ENCODE peak calls at places on chromosomes 11 and 22, in four cellular contexts. One of them, this sample, is unnamed.

GRCh38 chr11:112267188-112267591 is 6.5 kb upstream of the PLET1 start:
- DNase-seq in gastrocnemius medialis: no peak
- DNase-seq in upper lobe of right lung: no peak
- DNase-seq in aorta: no peak
- DNase-seq in this sample: no peak

GRCh38 chr11:55571828-55572227 is at the start of gene OR4C16:
- DNase-seq in aorta: no peak
- DNase-seq in gastrocnemius medialis: no peak
- DNase-seq in upper lobe of right lung: no peak
- DNase-seq in this sample: no peak

GRCh38 chr11:958101-958500 is 32.4 kb downstream of the AP2A2 start:
- DNase-seq in gastrocnemius medialis: no peak
- DNase-seq in aorta: no peak
- DNase-seq in upper lobe of right lung: no peak
- DNase-seq in this sample: no peak

GRCh38 chr11:4393209-4394196 is at the start of gene TRIM21:
- DNase-seq in gastrocnemius medialis: peak
- DNase-seq in upper lobe of right lung: peak
- DNase-seq in aorta: peak
- DNase-seq in this sample: peak

GRCh38 chr11:117588166-117588810 is 208.7 kb downstream of the DSCAML1 start:
- DNase-seq in aorta: no peak
- DNase-seq in upper lobe of right lung: no peak
- DNase-seq in gastrocnemius medialis: no peak
- DNase-seq in this sample: no peak

GRCh38 chr11:13776134-13776815 is 107.8 kb downstream of the FAR1 start:
- DNase-seq in gastrocnemius medialis: no peak
- DNase-seq in upper lobe of right lung: no peak
- DNase-seq in aorta: no peak
- DNase-seq in this sample: no peak

GRCh38 chr11:19121646-19122045 is 4.7 kb downstream of the ZDHHC13 start:
- DNase-seq in upper lobe of right lung: no peak
- DNase-seq in gastrocnemius medialis: no peak
- DNase-seq in aorta: no peak
- DNase-seq in this sample: no peak

GRCh38 chr11:57428643-57429042 is 1.7 kb upstream of the SLC43A3 start:
- DNase-seq in gastrocnemius medialis: no peak
- DNase-seq in aorta: no peak
- DNase-seq in upper lobe of right lung: no peak
- DNase-seq in this sample: no peak

GRCh38 chr11:119478711-119479285 is 55.8 kb upstream of the THY1 start:
- DNase-seq in aorta: peak
- DNase-seq in upper lobe of right lung: no peak
- DNase-seq in gastrocnemius medialis: no peak
- DNase-seq in this sample: no peak

GRCh38 chr11:66022401-66023185 is 3.7 kb downstream of the CATSPER1 start:
- DNase-seq in upper lobe of right lung: peak
- DNase-seq in gastrocnemius medialis: peak
- DNase-seq in aorta: peak
- DNase-seq in this sample: peak

GRCh38 chr22:48414662-48415061 is 1413.0 kb downstream of the BRD1 start:
- DNase-seq in upper lobe of right lung: peak
- DNase-seq in aorta: no peak
- DNase-seq in gastrocnemius medialis: no peak
- DNase-seq in this sample: no peak

GRCh38 chr22:27377901-27378300 is 423.7 kb downstream of the MN1 start:
- DNase-seq in upper lobe of right lung: no peak
- DNase-seq in aorta: no peak
- DNase-seq in gastrocnemius medialis: no peak
- DNase-seq in this sample: no peak

GRCh38 chr11:79087238-79087956 is 353.4 kb downstream of the TENM4 start:
- DNase-seq in gastrocnemius medialis: no peak
- DNase-seq in aorta: no peak
- DNase-seq in upper lobe of right lung: no peak
- DNase-seq in this sample: no peak

GRCh38 chr11:124673333-124674167 is at the start of the genes SIAE and SPA17:
- DNase-seq in gastrocnemius medialis: peak
- DNase-seq in upper lobe of right lung: peak
- DNase-seq in aorta: peak
- DNase-seq in this sample: peak

GRCh38 chr11:67572747-67573419 is 10.7 kb upstream of the GSTP1 start:
- DNase-seq in gastrocnemius medialis: peak
- DNase-seq in aorta: no peak
- DNase-seq in upper lobe of right lung: peak
- DNase-seq in this sample: no peak

GRCh38 chr11:123719452-123719851 is 22.0 kb downstream of the ZNF202 start:
- DNase-seq in aorta: no peak
- DNase-seq in gastrocnemius medialis: no peak
- DNase-seq in upper lobe of right lung: no peak
- DNase-seq in this sample: no peak

GRCh38 chr22:26903030-26903856 is 245.9 kb downstream of the MIAT start:
- DNase-seq in aorta: no peak
- DNase-seq in upper lobe of right lung: no peak
- DNase-seq in gastrocnemius medialis: no peak
- DNase-seq in this sample: no peak

GRCh38 chr11:121108413-121108812 is 7.4 kb downstream of the TECTA start:
- DNase-seq in gastrocnemius medialis: no peak
- DNase-seq in aorta: no peak
- DNase-seq in upper lobe of right lung: no peak
- DNase-seq in this sample: no peak

GRCh38 chr11:21866781-21867180 is 326.1 kb upstream of the ANO5 start:
- DNase-seq in gastrocnemius medialis: no peak
- DNase-seq in aorta: no peak
- DNase-seq in upper lobe of right lung: no peak
- DNase-seq in this sample: no peak

GRCh38 chr22:25388866-25389540 is 169.6 kb downstream of the CRYBB2 start:
- DNase-seq in upper lobe of right lung: no peak
- DNase-seq in gastrocnemius medialis: no peak
- DNase-seq in aorta: no peak
- DNase-seq in this sample: no peak

GRCh38 chr11:65420506-65421203 is 1.9 kb upstream of the NEAT1 start:
- DNase-seq in upper lobe of right lung: no peak
- DNase-seq in aorta: no peak
- DNase-seq in gastrocnemius medialis: peak
- DNase-seq in this sample: no peak

GRCh38 chr11:72737341-72737740 is 14.9 kb downstream of the ARAP1 start:
- DNase-seq in gastrocnemius medialis: no peak
- DNase-seq in upper lobe of right lung: no peak
- DNase-seq in aorta: no peak
- DNase-seq in this sample: no peak

GRCh38 chr11:72739240-72740059 is 12.8 kb downstream of the ARAP1 start:
- DNase-seq in aorta: no peak
- DNase-seq in gastrocnemius medialis: no peak
- DNase-seq in upper lobe of right lung: no peak
- DNase-seq in this sample: peak

GRCh38 chr11:72735495-72736027 is 16.6 kb downstream of the ARAP1 start:
- DNase-seq in upper lobe of right lung: no peak
- DNase-seq in gastrocnemius medialis: no peak
- DNase-seq in aorta: no peak
- DNase-seq in this sample: peak

GRCh38 chr11:72738199-72739141 is 13.7 kb downstream of the ARAP1 start:
- DNase-seq in upper lobe of right lung: peak
- DNase-seq in gastrocnemius medialis: peak
- DNase-seq in aorta: peak
- DNase-seq in this sample: no peak

DNA sequence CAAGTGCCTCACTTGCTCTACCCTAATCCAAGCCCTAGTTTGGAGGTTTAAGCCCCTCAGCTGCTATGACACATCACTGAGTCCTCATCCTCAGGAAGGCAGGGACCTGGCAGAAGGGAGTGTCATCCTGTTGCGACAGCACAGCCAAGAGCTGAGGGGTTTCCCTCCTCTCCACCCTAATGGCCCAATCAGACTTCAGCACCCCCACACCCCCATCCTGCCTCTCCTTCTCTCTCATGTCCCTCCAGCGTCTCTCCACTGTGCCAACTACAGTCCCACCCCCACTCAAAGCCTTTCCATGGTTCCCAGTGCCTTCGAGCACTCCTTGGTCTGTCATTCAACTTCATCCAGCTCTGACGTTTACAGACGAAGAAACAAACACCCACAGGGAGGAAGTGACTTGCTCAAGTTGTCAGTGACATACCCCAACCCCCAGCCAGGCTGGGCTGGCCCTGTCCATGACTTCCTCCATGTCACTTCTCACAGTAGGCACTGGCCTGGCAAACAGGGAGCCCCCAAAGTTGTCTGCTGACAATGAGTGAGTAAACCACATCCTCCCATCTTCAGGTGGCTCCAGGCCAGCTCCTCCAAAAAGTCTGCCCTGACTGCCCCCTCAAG is 15.6 kb downstream of the ARAP1 start:
- DNase-seq in upper lobe of right lung: peak
- DNase-seq in aorta: peak
- DNase-seq in gastrocnemius medialis: peak
- DNase-seq in this sample: peak
- H3K4me3 ChIP-seq in upper lobe of right lung: no peak
- H3K4me3 ChIP-seq in aorta: no peak
- H3K4me3 ChIP-seq in gastrocnemius medialis: no peak
- H3K4me3 ChIP-seq in this sample: no peak

DNA sequence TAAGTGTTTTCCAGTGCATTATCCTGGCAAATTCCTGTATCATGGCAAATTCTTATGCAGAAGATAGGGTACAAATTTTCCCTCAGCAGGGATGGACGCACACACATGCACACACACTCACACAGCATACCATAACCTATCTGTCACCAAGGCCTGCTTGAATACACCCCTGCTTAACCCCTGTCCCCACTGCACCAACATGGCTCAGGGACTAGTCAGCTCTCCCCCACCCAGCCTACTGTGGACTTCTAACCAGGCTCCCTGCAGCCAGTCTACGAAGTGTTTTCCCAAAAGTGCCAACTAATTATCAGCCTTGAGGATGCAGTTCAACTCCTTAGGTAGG is 63.1 kb downstream of the RAB30 start:
- DNase-seq in aorta: no peak
- DNase-seq in upper lobe of right lung: no peak
- DNase-seq in gastrocnemius medialis: no peak
- DNase-seq in this sample: no peak
- H3K4me3 ChIP-seq in aorta: no peak
- H3K4me3 ChIP-seq in upper lobe of right lung: no peak
- H3K4me3 ChIP-seq in gastrocnemius medialis: no peak
- H3K4me3 ChIP-seq in this sample: no peak

DNA sequence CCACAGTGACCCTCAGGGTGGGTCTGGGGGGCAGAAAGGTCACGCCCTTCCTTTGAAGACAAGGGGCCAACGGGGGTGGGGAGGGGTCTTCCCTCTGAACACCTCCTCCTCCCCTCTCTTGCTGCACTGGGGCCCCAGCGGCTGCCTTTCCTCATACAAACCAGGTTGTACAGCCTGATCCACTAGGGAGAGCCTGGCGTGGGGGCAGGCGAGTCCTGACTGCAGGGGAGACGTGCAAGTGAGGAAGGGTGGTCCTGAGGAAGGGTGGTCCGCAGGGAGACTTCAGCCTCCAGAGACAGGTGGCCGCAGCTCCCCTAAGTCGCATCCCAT is 43.6 kb upstream of the LINC01488 start:
- DNase-seq in gastrocnemius medialis: no peak
- DNase-seq in upper lobe of right lung: no peak
- DNase-seq in aorta: peak
- DNase-seq in this sample: no peak
- H3K4me3 ChIP-seq in gastrocnemius medialis: no peak
- H3K4me3 ChIP-seq in upper lobe of right lung: no peak
- H3K4me3 ChIP-seq in aorta: no peak
- H3K4me3 ChIP-seq in this sample: no peak

GRCh38 chr11:68835749-68836148 is 6.0 kb downstream of the CPT1A start:
- DNase-seq in upper lobe of right lung: no peak
- DNase-seq in aorta: no peak
- DNase-seq in gastrocnemius medialis: no peak
- DNase-seq in this sample: no peak

GRCh38 chr11:68839953-68840641 is 1.6 kb downstream of the CPT1A start:
- DNase-seq in upper lobe of right lung: no peak
- DNase-seq in gastrocnemius medialis: no peak
- DNase-seq in aorta: no peak
- DNase-seq in this sample: no peak

GRCh38 chr11:68838572-68838964 is 3.1 kb downstream of the CPT1A start:
- DNase-seq in aorta: peak
- DNase-seq in upper lobe of right lung: no peak
- DNase-seq in gastrocnemius medialis: peak
- DNase-seq in this sample: no peak

GRCh38 chr11:68839054-68839865 is 2.5 kb downstream of the CPT1A start:
- DNase-seq in gastrocnemius medialis: peak
- DNase-seq in aorta: peak
- DNase-seq in upper lobe of right lung: peak
- DNase-seq in this sample: peak

DNA sequence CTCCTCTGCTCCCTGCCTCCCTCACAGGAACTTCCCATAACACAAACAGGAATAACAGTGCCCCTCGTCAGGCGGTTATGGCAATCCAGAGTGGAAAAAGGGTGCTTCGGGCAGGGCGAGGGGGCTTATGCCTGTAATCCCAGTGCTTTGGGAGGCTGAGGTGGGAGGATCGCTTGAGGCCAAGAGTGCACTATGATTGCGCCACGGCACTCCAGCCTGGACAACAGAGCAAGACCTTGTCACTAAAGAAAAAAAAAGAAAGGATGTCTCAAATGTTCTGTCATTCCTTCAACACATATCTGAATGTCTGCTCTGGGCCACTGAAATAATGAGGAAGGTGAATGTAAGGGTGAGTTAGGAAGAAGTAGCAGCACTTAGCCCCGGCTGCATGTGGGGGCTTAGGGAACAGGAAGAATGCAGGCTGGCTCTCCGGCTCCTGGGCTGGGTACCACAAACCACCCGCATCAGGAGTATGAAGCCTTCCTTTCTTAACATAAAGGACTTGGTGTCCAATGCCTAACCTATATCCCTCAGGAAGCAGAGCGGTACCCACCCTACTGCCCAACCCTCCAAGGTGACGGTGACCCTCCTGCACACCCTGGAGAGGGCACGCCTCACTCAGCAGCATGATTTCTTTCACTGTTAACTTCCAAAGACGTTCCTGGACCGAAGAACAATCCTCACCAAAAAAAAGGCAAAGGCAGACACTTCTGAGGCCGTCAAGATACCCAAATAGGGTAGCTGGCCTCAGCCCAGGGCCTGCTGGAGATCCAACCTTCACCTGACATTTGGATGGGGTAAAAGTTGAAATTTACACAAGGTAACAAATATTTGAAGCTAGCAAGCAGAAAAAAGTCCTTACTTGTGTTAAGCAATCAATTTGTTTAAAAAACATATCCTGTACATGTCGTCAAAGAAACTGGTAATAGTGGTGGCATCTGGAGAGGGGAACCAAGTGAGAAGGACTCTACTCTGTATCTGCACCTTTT is 3.8 kb downstream of the CPT1A start:
- DNase-seq in gastrocnemius medialis: no peak
- DNase-seq in aorta: no peak
- DNase-seq in upper lobe of right lung: no peak
- DNase-seq in this sample: no peak
- H3K4me3 ChIP-seq in gastrocnemius medialis: no peak
- H3K4me3 ChIP-seq in aorta: no peak
- H3K4me3 ChIP-seq in upper lobe of right lung: peak
- H3K4me3 ChIP-seq in this sample: peak